ENCODE peak calls at places on chromosomes 4 and X, in ten cellular contexts. One of them, this sample, is unnamed.

GRCh38 chr4:119666653-119667091 is 38.1 kb upstream of the PDE5A start:
- DNase-seq in epithelial cell of prostate: no peak
- DNase-seq in aorta: no peak
- DNase-seq in K562: peak
- DNase-seq in prostate gland: no peak
- DNase-seq in caudate nucleus: no peak
- DNase-seq in neuronal stem cell: peak
- DNase-seq in naive thymus-derived CD4-positive, alpha-beta T cell: no peak
- DNase-seq in endothelial cell of umbilical vein: no peak
- DNase-seq in psoas muscle: no peak
- DNase-seq in this sample: no peak

GRCh38 chrX:110317079-110317819 is 636 bp downstream of the AMMECR1 start:
- DNase-seq in epithelial cell of prostate: no peak
- DNase-seq in aorta: peak
- DNase-seq in K562: peak
- DNase-seq in prostate gland: peak
- DNase-seq in caudate nucleus: peak
- DNase-seq in neuronal stem cell: peak
- DNase-seq in naive thymus-derived CD4-positive, alpha-beta T cell: no peak
- DNase-seq in endothelial cell of umbilical vein: peak
- DNase-seq in psoas muscle: peak
- DNase-seq in this sample: peak

GRCh38 chrX:125505207-125505606 is 185.5 kb downstream of the TEX13C start:
- DNase-seq in epithelial cell of prostate: peak
- DNase-seq in aorta: no peak
- DNase-seq in K562: no peak
- DNase-seq in prostate gland: no peak
- DNase-seq in caudate nucleus: no peak
- DNase-seq in neuronal stem cell: no peak
- DNase-seq in naive thymus-derived CD4-positive, alpha-beta T cell: no peak
- DNase-seq in endothelial cell of umbilical vein: no peak
- DNase-seq in psoas muscle: no peak
- DNase-seq in this sample: no peak

GRCh38 chr4:61068745-61069144 is 131.4 kb upstream of the ADGRL3 start:
- DNase-seq in epithelial cell of prostate: no peak
- DNase-seq in aorta: no peak
- DNase-seq in K562: no peak
- DNase-seq in prostate gland: no peak
- DNase-seq in caudate nucleus: no peak
- DNase-seq in neuronal stem cell: no peak
- DNase-seq in naive thymus-derived CD4-positive, alpha-beta T cell: no peak
- DNase-seq in endothelial cell of umbilical vein: no peak
- DNase-seq in psoas muscle: no peak
- DNase-seq in this sample: no peak

GRCh38 chrX:137575596-137576255 is 9.8 kb downstream of the ZIC3 start:
- DNase-seq in epithelial cell of prostate: no peak
- DNase-seq in aorta: no peak
- DNase-seq in K562: no peak
- DNase-seq in prostate gland: no peak
- DNase-seq in caudate nucleus: no peak
- DNase-seq in neuronal stem cell: no peak
- DNase-seq in naive thymus-derived CD4-positive, alpha-beta T cell: no peak
- DNase-seq in endothelial cell of umbilical vein: no peak
- DNase-seq in psoas muscle: no peak
- DNase-seq in this sample: no peak

GRCh38 chrX:10447577-10448214 is 172.7 kb downstream of the MID1 start:
- DNase-seq in epithelial cell of prostate: no peak
- DNase-seq in aorta: no peak
- DNase-seq in K562: no peak
- DNase-seq in prostate gland: peak
- DNase-seq in caudate nucleus: no peak
- DNase-seq in neuronal stem cell: no peak
- DNase-seq in naive thymus-derived CD4-positive, alpha-beta T cell: no peak
- DNase-seq in endothelial cell of umbilical vein: no peak
- DNase-seq in psoas muscle: no peak
- DNase-seq in this sample: no peak

GRCh38 chrX:131617182-131617581 is 73.3 kb downstream of the OR13H1 start:
- DNase-seq in epithelial cell of prostate: peak
- DNase-seq in aorta: no peak
- DNase-seq in K562: no peak
- DNase-seq in prostate gland: no peak
- DNase-seq in caudate nucleus: no peak
- DNase-seq in neuronal stem cell: no peak
- DNase-seq in naive thymus-derived CD4-positive, alpha-beta T cell: no peak
- DNase-seq in endothelial cell of umbilical vein: no peak
- DNase-seq in psoas muscle: no peak
- DNase-seq in this sample: no peak

GRCh38 chr4:25908491-25908901 is 5.5 kb upstream of the SMIM20 start:
- DNase-seq in epithelial cell of prostate: peak
- DNase-seq in aorta: no peak
- DNase-seq in K562: no peak
- DNase-seq in prostate gland: no peak
- DNase-seq in caudate nucleus: no peak
- DNase-seq in neuronal stem cell: no peak
- DNase-seq in naive thymus-derived CD4-positive, alpha-beta T cell: no peak
- DNase-seq in endothelial cell of umbilical vein: peak
- DNase-seq in psoas muscle: no peak
- DNase-seq in this sample: no peak

GRCh38 chrX:40709395-40709794 is 25.9 kb downstream of the MED14 start:
- DNase-seq in epithelial cell of prostate: no peak
- DNase-seq in aorta: no peak
- DNase-seq in K562: no peak
- DNase-seq in prostate gland: no peak
- DNase-seq in caudate nucleus: no peak
- DNase-seq in neuronal stem cell: no peak
- DNase-seq in naive thymus-derived CD4-positive, alpha-beta T cell: no peak
- DNase-seq in endothelial cell of umbilical vein: no peak
- DNase-seq in psoas muscle: no peak
- DNase-seq in this sample: no peak

GRCh38 chr4:127783026-127783769 is 1.1 kb downstream of the HSPA4L start:
- DNase-seq in epithelial cell of prostate: peak
- DNase-seq in aorta: peak
- DNase-seq in K562: peak
- DNase-seq in prostate gland: peak
- DNase-seq in caudate nucleus: peak
- DNase-seq in neuronal stem cell: peak
- DNase-seq in naive thymus-derived CD4-positive, alpha-beta T cell: no peak
- DNase-seq in endothelial cell of umbilical vein: peak
- DNase-seq in psoas muscle: peak
- DNase-seq in this sample: no peak

DNA sequence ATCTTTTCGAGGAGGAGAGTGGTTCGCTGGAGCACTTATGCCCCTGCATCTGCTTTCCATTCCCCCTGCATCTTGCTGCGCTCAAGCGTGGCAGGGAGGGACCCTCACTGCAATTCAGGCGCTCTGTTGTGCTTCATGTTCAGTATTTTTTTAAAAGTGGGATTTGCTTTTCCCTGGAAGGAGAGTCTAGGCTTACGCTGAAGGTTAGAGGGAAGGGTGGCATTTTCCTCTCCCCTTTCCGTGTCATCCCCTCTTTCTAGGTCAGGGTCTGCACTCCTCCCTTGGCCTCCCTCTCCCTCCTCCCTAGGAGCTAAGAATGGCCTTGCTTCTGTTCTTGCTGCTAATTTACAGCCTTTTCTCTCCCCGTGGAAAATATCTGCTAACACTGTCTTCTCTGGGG is 202.1 kb upstream of the LEF1 start:
- DNase-seq in epithelial cell of prostate: no peak
- DNase-seq in aorta: no peak
- DNase-seq in K562: no peak
- DNase-seq in prostate gland: no peak
- DNase-seq in caudate nucleus: no peak
- DNase-seq in neuronal stem cell: no peak
- DNase-seq in naive thymus-derived CD4-positive, alpha-beta T cell: no peak
- DNase-seq in endothelial cell of umbilical vein: no peak
- DNase-seq in psoas muscle: no peak
- DNase-seq in this sample: no peak
- H3K27ac ChIP-seq in epithelial cell of prostate: no peak
- H3K27ac ChIP-seq in aorta: no peak
- H3K27ac ChIP-seq in K562: no peak
- H3K27ac ChIP-seq in prostate gland: no peak
- H3K27ac ChIP-seq in caudate nucleus: no peak
- H3K27ac ChIP-seq in neuronal stem cell: peak
- H3K27ac ChIP-seq in naive thymus-derived CD4-positive, alpha-beta T cell: no peak
- H3K27ac ChIP-seq in endothelial cell of umbilical vein: no peak
- H3K27ac ChIP-seq in psoas muscle: no peak
- H3K27ac ChIP-seq in this sample: no peak

GRCh38 chr4:113955411-113955810 is 24.0 kb downstream of the ARSJ start:
- DNase-seq in epithelial cell of prostate: no peak
- DNase-seq in aorta: no peak
- DNase-seq in K562: no peak
- DNase-seq in prostate gland: no peak
- DNase-seq in caudate nucleus: no peak
- DNase-seq in neuronal stem cell: no peak
- DNase-seq in naive thymus-derived CD4-positive, alpha-beta T cell: no peak
- DNase-seq in endothelial cell of umbilical vein: no peak
- DNase-seq in psoas muscle: no peak
- DNase-seq in this sample: no peak
- H3K27ac ChIP-seq in epithelial cell of prostate: no peak
- H3K27ac ChIP-seq in aorta: no peak
- H3K27ac ChIP-seq in K562: no peak
- H3K27ac ChIP-seq in prostate gland: no peak
- H3K27ac ChIP-seq in caudate nucleus: no peak
- H3K27ac ChIP-seq in neuronal stem cell: no peak
- H3K27ac ChIP-seq in naive thymus-derived CD4-positive, alpha-beta T cell: no peak
- H3K27ac ChIP-seq in endothelial cell of umbilical vein: no peak
- H3K27ac ChIP-seq in psoas muscle: no peak
- H3K27ac ChIP-seq in this sample: no peak

DNA sequence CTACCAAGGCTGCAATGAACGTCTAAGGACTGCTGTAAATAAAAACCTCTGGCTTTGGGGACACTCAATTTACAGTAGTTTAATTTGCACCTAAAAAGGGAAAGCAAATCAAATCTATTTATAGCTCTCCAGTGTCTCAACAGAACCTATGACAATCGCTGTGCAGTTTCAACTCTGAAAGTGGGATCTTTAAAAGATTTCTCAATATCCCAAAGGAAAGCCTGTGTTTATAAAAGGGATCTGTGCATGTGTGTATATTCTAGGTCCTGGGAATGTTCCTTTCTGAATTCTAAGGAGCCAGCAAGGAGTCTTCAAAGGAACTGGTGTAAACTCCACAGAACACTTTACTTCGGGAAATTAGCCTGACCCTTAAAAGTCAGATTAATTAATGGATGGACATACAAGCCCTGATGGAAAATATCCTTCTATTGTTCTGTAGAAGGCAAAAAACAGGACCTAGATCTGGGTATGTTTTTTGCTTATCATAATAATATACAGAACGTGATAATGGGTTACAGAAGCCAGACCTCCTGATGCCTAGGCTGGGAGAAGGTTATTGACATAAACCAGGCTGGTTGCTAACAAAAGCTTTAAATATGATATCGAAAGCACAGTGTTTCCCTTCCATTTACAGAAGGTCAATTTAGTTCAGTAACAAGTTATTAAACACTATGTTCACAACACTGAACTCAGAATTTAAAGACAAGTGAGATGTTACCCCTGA is 53.2 kb downstream of the AFAP1 start:
- DNase-seq in epithelial cell of prostate: no peak
- DNase-seq in aorta: no peak
- DNase-seq in K562: no peak
- DNase-seq in prostate gland: no peak
- DNase-seq in caudate nucleus: no peak
- DNase-seq in neuronal stem cell: no peak
- DNase-seq in naive thymus-derived CD4-positive, alpha-beta T cell: no peak
- DNase-seq in endothelial cell of umbilical vein: no peak
- DNase-seq in psoas muscle: no peak
- DNase-seq in this sample: no peak
- H3K27ac ChIP-seq in epithelial cell of prostate: no peak
- H3K27ac ChIP-seq in aorta: no peak
- H3K27ac ChIP-seq in K562: no peak
- H3K27ac ChIP-seq in prostate gland: peak
- H3K27ac ChIP-seq in caudate nucleus: no peak
- H3K27ac ChIP-seq in neuronal stem cell: no peak
- H3K27ac ChIP-seq in naive thymus-derived CD4-positive, alpha-beta T cell: no peak
- H3K27ac ChIP-seq in endothelial cell of umbilical vein: no peak
- H3K27ac ChIP-seq in psoas muscle: no peak
- H3K27ac ChIP-seq in this sample: no peak

GRCh38 chr4:100633269-100633668 is 115.4 kb upstream of the EMCN start:
- DNase-seq in epithelial cell of prostate: no peak
- DNase-seq in aorta: no peak
- DNase-seq in K562: no peak
- DNase-seq in prostate gland: no peak
- DNase-seq in caudate nucleus: no peak
- DNase-seq in neuronal stem cell: no peak
- DNase-seq in naive thymus-derived CD4-positive, alpha-beta T cell: no peak
- DNase-seq in endothelial cell of umbilical vein: no peak
- DNase-seq in psoas muscle: no peak
- DNase-seq in this sample: no peak

GRCh38 chr4:100632163-100632562 is 114.3 kb upstream of the EMCN start:
- DNase-seq in epithelial cell of prostate: no peak
- DNase-seq in aorta: no peak
- DNase-seq in K562: no peak
- DNase-seq in prostate gland: no peak
- DNase-seq in caudate nucleus: no peak
- DNase-seq in neuronal stem cell: no peak
- DNase-seq in naive thymus-derived CD4-positive, alpha-beta T cell: no peak
- DNase-seq in endothelial cell of umbilical vein: no peak
- DNase-seq in psoas muscle: no peak
- DNase-seq in this sample: no peak

GRCh38 chr4:100635899-100636298 is 118.1 kb upstream of the EMCN start:
- DNase-seq in epithelial cell of prostate: peak
- DNase-seq in aorta: no peak
- DNase-seq in K562: no peak
- DNase-seq in prostate gland: no peak
- DNase-seq in caudate nucleus: no peak
- DNase-seq in neuronal stem cell: no peak
- DNase-seq in naive thymus-derived CD4-positive, alpha-beta T cell: no peak
- DNase-seq in endothelial cell of umbilical vein: no peak
- DNase-seq in psoas muscle: no peak
- DNase-seq in this sample: no peak

GRCh38 chr4:100630341-100630740 is 112.5 kb upstream of the EMCN start:
- DNase-seq in epithelial cell of prostate: no peak
- DNase-seq in aorta: no peak
- DNase-seq in K562: no peak
- DNase-seq in prostate gland: no peak
- DNase-seq in caudate nucleus: no peak
- DNase-seq in neuronal stem cell: no peak
- DNase-seq in naive thymus-derived CD4-positive, alpha-beta T cell: no peak
- DNase-seq in endothelial cell of umbilical vein: no peak
- DNase-seq in psoas muscle: no peak
- DNase-seq in this sample: no peak

GRCh38 chr4:100631281-100631968 is 113.6 kb upstream of the EMCN start:
- DNase-seq in epithelial cell of prostate: no peak
- DNase-seq in aorta: no peak
- DNase-seq in K562: no peak
- DNase-seq in prostate gland: no peak
- DNase-seq in caudate nucleus: no peak
- DNase-seq in neuronal stem cell: no peak
- DNase-seq in naive thymus-derived CD4-positive, alpha-beta T cell: no peak
- DNase-seq in endothelial cell of umbilical vein: no peak
- DNase-seq in psoas muscle: no peak
- DNase-seq in this sample: no peak
- H3K27ac ChIP-seq in epithelial cell of prostate: no peak
- H3K27ac ChIP-seq in aorta: no peak
- H3K27ac ChIP-seq in K562: no peak
- H3K27ac ChIP-seq in prostate gland: no peak
- H3K27ac ChIP-seq in caudate nucleus: no peak
- H3K27ac ChIP-seq in neuronal stem cell: no peak
- H3K27ac ChIP-seq in naive thymus-derived CD4-positive, alpha-beta T cell: no peak
- H3K27ac ChIP-seq in endothelial cell of umbilical vein: no peak
- H3K27ac ChIP-seq in psoas muscle: no peak
- H3K27ac ChIP-seq in this sample: no peak

This sample was measured in Peyer's patch.